ENCODE peak calls at places on chromosome 2, in five cellular contexts. One of them, this sample, is unnamed.
A peak's percentile ranks its signal among the peaks of the same experiment; 100 is the strongest.

GRCh38 chr2:181457121-181457740 is at the start of gene ITGA4:
- DNase-seq in psoas muscle: peak; percentile 77
- DNase-seq in frontal cortex: peak; percentile 44
- DNase-seq in fibroblast of pulmonary artery: peak; percentile 83
- DNase-seq in neuronal stem cell: peak; percentile 68
- DNase-seq in this sample: peak; percentile 79

GRCh38 chr2:46945671-46946070 is 30.1 kb upstream of the MCFD2 start:
- DNase-seq in frontal cortex: no peak
- DNase-seq in psoas muscle: no peak
- DNase-seq in neuronal stem cell: no peak
- DNase-seq in fibroblast of pulmonary artery: no peak
- DNase-seq in this sample: no peak

GRCh38 chr2:44770221-44771187 is 171.0 kb upstream of the SIX3 start:
- DNase-seq in psoas muscle: no peak
- DNase-seq in neuronal stem cell: no peak
- DNase-seq in frontal cortex: no peak
- DNase-seq in fibroblast of pulmonary artery: no peak
- DNase-seq in this sample: no peak

GRCh38 chr2:119011162-119011909 is 69.3 kb downstream of the MARCO start:
- DNase-seq in fibroblast of pulmonary artery: peak; percentile 40
- DNase-seq in frontal cortex: peak; percentile 51
- DNase-seq in psoas muscle: peak; percentile 66
- DNase-seq in neuronal stem cell: peak; percentile 59
- DNase-seq in this sample: peak; percentile 29

GRCh38 chr2:226334981-226335720 is 464.5 kb downstream of the IRS1 start:
- DNase-seq in neuronal stem cell: no peak
- DNase-seq in fibroblast of pulmonary artery: peak; percentile 27
- DNase-seq in frontal cortex: no peak
- DNase-seq in psoas muscle: no peak
- DNase-seq in this sample: peak; percentile 37

GRCh38 chr2:234880551-234881211 is 71.1 kb upstream of the SH3BP4 start:
- DNase-seq in fibroblast of pulmonary artery: peak; percentile 65
- DNase-seq in psoas muscle: no peak
- DNase-seq in neuronal stem cell: no peak
- DNase-seq in frontal cortex: no peak
- DNase-seq in this sample: peak; percentile 94

GRCh38 chr2:5673148-5673860 is 18.9 kb upstream of the SOX11 start:
- DNase-seq in psoas muscle: no peak
- DNase-seq in frontal cortex: no peak
- DNase-seq in fibroblast of pulmonary artery: no peak
- DNase-seq in neuronal stem cell: no peak
- DNase-seq in this sample: no peak

GRCh38 chr2:98367721-98368120 is 21.5 kb downstream of the CNGA3 start:
- DNase-seq in psoas muscle: no peak
- DNase-seq in frontal cortex: no peak
- DNase-seq in neuronal stem cell: no peak
- DNase-seq in fibroblast of pulmonary artery: no peak
- DNase-seq in this sample: no peak

GRCh38 chr2:152504618-152505017 is 169.6 kb downstream of the FMNL2 start:
- DNase-seq in fibroblast of pulmonary artery: peak; percentile 63
- DNase-seq in psoas muscle: no peak
- DNase-seq in neuronal stem cell: no peak
- DNase-seq in frontal cortex: no peak
- DNase-seq in this sample: peak; percentile 78

GRCh38 chr2:27049422-27050280 is 1.8 kb upstream of the AGBL5 start:
- DNase-seq in neuronal stem cell: no peak
- DNase-seq in fibroblast of pulmonary artery: no peak
- DNase-seq in frontal cortex: no peak
- DNase-seq in psoas muscle: no peak
- DNase-seq in this sample: no peak

GRCh38 chr2:26772064-26773001 is 8.2 kb downstream of the SLC35F6 start:
- DNase-seq in frontal cortex: peak; percentile 44
- DNase-seq in fibroblast of pulmonary artery: peak; percentile 78
- DNase-seq in neuronal stem cell: no peak
- DNase-seq in psoas muscle: peak; percentile 98
- DNase-seq in this sample: peak; percentile 94

GRCh38 chr2:240326246-240326645 is 109.2 kb upstream of the GPC1 start:
- DNase-seq in neuronal stem cell: peak; percentile 54
- DNase-seq in frontal cortex: no peak
- DNase-seq in psoas muscle: no peak
- DNase-seq in fibroblast of pulmonary artery: no peak
- DNase-seq in this sample: no peak

GRCh38 chr2:178767099-178768060 is 39.8 kb downstream of the TTN start:
- DNase-seq in psoas muscle: no peak
- DNase-seq in frontal cortex: no peak
- DNase-seq in fibroblast of pulmonary artery: no peak
- DNase-seq in neuronal stem cell: no peak
- DNase-seq in this sample: no peak

GRCh38 chr2:6986894-6987487 is 69.8 kb downstream of the RNF144A start:
- DNase-seq in fibroblast of pulmonary artery: peak; percentile 40
- DNase-seq in neuronal stem cell: no peak
- DNase-seq in frontal cortex: no peak
- DNase-seq in psoas muscle: no peak
- DNase-seq in this sample: peak; percentile 23

GRCh38 chr2:119713819-119714490 is 35.0 kb downstream of the TMEM177 start:
- DNase-seq in fibroblast of pulmonary artery: no peak
- DNase-seq in neuronal stem cell: no peak
- DNase-seq in psoas muscle: no peak
- DNase-seq in frontal cortex: no peak
- DNase-seq in this sample: no peak

This sample was measured in cardiac fibroblast.